ENCODE peak calls at places on chromosomes 7 and 10, in five cellular contexts. J, I, E, W and O are unnamed samples.

GRCh38 chr10:86333813-86334514 is 32.6 kb downstream of the GRID1 start:
- DNase-seq in J (no peak), I (no peak), E (no peak), W (no peak), O (no peak)

GRCh38 chr10:69329721-69330178 is 51.5 kb downstream of the HK1 start:
- DNase-seq in I (no peak), W (no peak), J (no peak), E (no peak), O (no peak)

GRCh38 chr7:130994378-130995115 is 260.5 kb upstream of the KLF14 start:
- DNase-seq in I (peak), E (peak), J (peak), W (peak), O (no peak)

GRCh38 chr10:26090032-26090431 is 126.5 kb upstream of the GAD2 start:
- DNase-seq in W (no peak), I (no peak), E (no peak), J (no peak), O (no peak)

GRCh38 chr7:157000741-157001653 is 9.5 kb downstream of the MNX1 start:
- DNase-seq in I (no peak), E (no peak), W (no peak), J (no peak), O (no peak)

GRCh38 chr10:23696476-23696875 is 257.6 kb downstream of the OTUD1 start:
- DNase-seq in W (no peak), E (peak), I (no peak), J (no peak), O (no peak)

GRCh38 chr7:100974021-100974420 is 4.7 kb downstream of the MUC12 start:
- DNase-seq in E (no peak), W (no peak), I (no peak), J (no peak), O (no peak)

GRCh38 chr10:14195455-14195854 is 135.3 kb downstream of the FRMD4A start:
- DNase-seq in E (no peak), W (no peak), I (no peak), J (no peak), O (no peak)

GRCh38 chr7:127783267-127783559 is 131.2 kb downstream of the SND1 start:
- DNase-seq in J (no peak), I (no peak), E (no peak), W (no peak), O (no peak)

GRCh38 chr10:52443419-52444388 is 129.6 kb downstream of the DKK1 start:
- DNase-seq in J (no peak), E (peak), W (peak), I (no peak), O (peak)

GRCh38 chr10:127410030-127410429 is 139.1 kb upstream of the NPS start:
- DNase-seq in W (no peak), E (no peak), J (no peak), I (no peak), O (no peak)

GRCh38 chr7:82339958-82340357 is 103.6 kb downstream of the CACNA2D1 start:
- DNase-seq in W (no peak), E (no peak), J (no peak), I (no peak), O (no peak)
- TF ChIP-seq CTCF in W (no peak), E (no peak), J (no peak), I (no peak), O (no peak)

GRCh38 chr7:44085549-44085948 is 3.2 kb upstream of the POLM start:
- DNase-seq in J (no peak), I (no peak), W (no peak), E (no peak), O (no peak)
- H3K4me3 ChIP-seq in J (no peak), I (no peak), W (no peak), E (no peak), O (no peak)

GRCh38 chr7:63043657-63044543 is 954.7 kb upstream of the ZNF722 start:
- DNase-seq in J (no peak), W (no peak), I (no peak), E (no peak), O (no peak)
- TF ChIP-seq CTCF in J (no peak), W (no peak), I (no peak), E (no peak), O (no peak)

DNA sequence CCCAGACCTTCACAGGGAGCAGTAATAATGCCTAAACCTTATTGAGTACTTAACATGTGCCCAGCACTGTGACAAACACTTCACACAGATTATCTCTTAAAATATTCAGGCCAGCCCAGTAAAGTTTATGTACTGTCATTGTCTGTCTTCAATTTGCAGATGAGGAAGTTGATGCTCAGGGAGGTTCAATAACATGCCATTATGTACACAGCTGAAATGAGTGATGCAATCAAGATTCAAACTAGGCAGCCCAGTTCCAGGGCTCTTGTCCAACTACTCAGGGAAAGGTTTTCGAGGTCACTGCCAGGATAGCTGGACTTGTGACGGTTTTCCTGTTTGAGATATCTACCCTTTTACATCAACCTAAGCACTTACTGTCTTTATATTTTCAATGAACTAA is 56.1 kb downstream of the AUTS2 start:
- DNase-seq in W (peak), E (peak), I (no peak), J (no peak), O (no peak)
- H3K4me3 ChIP-seq in W (no peak), E (no peak), I (no peak), J (no peak), O (no peak)

GRCh38 chr10:49471532-49471931 is 67.4 kb downstream of the ERCC6 start:
- DNase-seq in E (peak), W (no peak), I (no peak), J (no peak), O (no peak)

DNA sequence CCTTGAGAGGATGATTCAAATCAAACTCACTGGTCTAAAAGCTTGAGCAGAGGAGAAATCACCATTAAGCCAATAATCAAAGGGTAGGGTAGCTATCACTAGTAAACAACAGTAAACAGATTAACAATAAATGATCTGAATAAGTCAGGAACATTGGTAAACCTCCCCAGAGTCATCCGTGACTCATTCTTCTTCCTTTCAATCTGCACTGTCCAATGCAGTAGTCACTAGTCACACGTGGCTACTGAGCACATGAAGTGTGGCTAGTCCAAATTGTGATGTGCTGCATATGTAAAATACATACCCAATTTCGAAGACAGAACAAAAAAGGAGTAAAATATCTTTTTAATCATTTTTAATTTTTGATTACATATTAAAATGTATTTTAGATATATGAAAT is 64.0 kb downstream of the ERCC6 start:
- DNase-seq in I (no peak), E (peak), W (peak), J (no peak), O (no peak)
- TF ChIP-seq CTCF in I (no peak), E (no peak), W (no peak), J (no peak), O (no peak)

DNA sequence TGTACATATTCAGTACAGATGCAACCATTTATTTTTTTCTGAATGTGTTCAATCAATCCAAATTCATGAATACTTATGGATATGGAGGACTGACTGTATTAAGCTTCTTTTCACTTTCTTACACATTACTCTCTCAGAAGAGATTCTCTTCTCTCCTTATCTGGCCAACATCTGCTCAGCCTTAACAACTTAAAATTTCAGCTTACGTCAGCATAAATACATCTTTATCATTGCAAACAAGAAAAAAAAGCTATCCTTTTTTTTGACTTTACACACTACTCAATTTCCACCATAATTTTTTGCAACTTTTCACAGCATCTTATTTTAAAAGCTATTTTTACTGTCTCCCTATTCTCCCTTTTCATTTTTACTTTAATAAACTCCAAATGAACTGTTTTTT is 80.9 kb upstream of the POT1 start:
- DNase-seq in J (no peak), W (no peak), E (no peak), I (no peak), O (no peak)
- H3K4me3 ChIP-seq in J (no peak), W (no peak), E (no peak), I (no peak), O (no peak)

GRCh38 chr7:78175744-78176143 is 377.2 kb downstream of the PHTF2 start:
- DNase-seq in E (no peak), I (no peak), J (no peak), W (no peak), O (no peak)
- TF ChIP-seq CTCF in E (no peak), I (no peak), J (no peak), W (no peak), O (no peak)

GRCh38 chr7:117645456-117646181 is 165.8 kb downstream of the CFTR start:
- DNase-seq in W (peak), E (peak), I (no peak), J (no peak), O (no peak)

GRCh38 chr7:117652943-117653700 is 173.3 kb downstream of the CFTR start:
- DNase-seq in E (no peak), J (no peak), W (no peak), I (no peak), O (no peak)

DNA sequence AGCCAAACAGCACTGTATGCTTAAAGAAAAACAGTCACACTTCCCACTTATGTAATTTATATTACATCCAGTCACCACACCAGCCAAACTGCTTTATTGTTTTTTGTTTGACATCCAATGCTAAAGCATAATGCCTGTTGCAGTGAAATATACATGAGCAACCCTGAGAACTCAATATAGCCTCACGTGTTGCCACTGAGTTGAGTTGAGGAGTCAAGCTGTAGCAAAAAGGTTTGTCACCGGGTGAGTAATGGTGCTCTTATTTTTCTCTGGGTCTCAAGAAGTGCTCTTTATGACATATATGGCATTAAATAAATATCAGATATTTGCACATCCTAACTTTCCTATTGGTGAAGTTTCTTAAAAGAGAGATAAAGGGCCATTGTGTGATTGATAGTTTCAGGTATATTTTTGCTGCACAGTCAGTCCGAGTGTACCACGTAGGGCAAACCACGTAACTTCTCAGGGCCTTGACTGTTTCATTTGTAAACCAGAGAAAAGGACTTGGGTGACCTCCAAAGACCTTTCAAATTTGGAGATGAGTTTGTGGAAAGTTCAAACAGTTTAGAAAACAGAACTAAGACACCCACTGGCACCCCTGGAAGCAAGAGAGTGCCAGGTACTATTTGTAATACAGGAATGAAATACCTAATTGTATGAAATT is 168.5 kb downstream of the CFTR start:
- DNase-seq in I (no peak), W (no peak), J (no peak), E (peak), O (no peak)
- H3K4me3 ChIP-seq in I (no peak), W (no peak), J (no peak), E (no peak), O (no peak)

GRCh38 chr10:122640921-122641320 is 58.7 kb downstream of the C10orf120 start:
- DNase-seq in J (no peak), I (no peak), W (no peak), E (no peak), O (no peak)

GRCh38 chr10:122638106-122638505 is 61.5 kb downstream of the C10orf120 start:
- DNase-seq in E (no peak), I (no peak), J (no peak), W (no peak), O (no peak)

GRCh38 chr10:122639801-122640200 is 59.8 kb downstream of the C10orf120 start:
- DNase-seq in W (no peak), J (no peak), E (peak), I (no peak), O (no peak)

GRCh38 chr10:122636953-122637352 is 62.7 kb downstream of the C10orf120 start:
- DNase-seq in W (no peak), J (no peak), E (no peak), I (no peak), O (no peak)

DNA sequence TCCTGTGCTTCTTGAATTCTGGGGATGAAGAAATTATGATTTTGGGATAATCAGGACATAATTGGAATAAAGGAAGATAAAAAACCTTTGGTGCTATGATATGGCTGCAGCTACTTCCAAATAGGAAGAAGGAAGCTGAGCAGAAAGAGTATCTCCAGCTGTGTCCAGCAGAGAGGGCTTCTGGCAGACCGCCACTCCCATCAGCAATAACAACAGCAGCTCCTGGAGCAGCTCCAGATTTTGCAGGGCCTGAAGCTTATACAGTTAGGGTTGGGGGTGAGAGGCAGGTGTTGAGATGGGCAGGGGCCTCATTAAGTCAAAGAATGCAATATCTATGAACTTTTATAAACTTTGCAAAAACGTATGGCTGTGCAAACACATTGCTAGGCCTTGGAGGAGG is 62.3 kb downstream of the C10orf120 start:
- DNase-seq in I (peak), W (no peak), E (no peak), J (peak), O (no peak)
- TF ChIP-seq CTCF in I (no peak), W (no peak), E (no peak), J (no peak), O (no peak)

GRCh38 chr7:801940-802364 is 30.3 kb upstream of the SUN1 start:
- DNase-seq in I (peak), E (peak), J (peak), W (no peak), O (no peak)

GRCh38 chr7:802500-803242 is 29.6 kb upstream of the SUN1 start:
- DNase-seq in E (no peak), J (no peak), I (no peak), W (no peak), O (no peak)

GRCh38 chr7:803243-803635 is 29.0 kb upstream of the SUN1 start:
- DNase-seq in W (no peak), J (no peak), E (no peak), I (peak), O (no peak)

DNA sequence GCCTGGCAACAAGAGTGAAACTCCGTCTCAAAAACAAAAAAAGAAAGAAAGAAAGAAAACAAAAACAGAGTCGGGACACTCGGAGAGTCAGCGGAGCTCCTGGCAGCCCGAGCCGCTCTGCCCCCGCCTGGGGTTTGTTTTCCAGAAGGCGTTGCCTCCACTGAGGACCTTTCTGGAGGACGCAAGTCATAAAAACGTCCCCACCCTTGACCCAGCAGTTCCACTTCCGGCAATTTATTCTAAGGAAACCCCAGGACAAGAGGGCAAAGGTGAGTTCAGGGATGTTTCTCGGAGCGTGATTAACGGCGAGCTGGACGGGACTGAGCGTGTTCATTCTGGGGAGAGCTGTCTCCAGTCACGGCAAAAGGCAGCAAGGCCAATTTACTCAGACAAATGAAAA is 27.0 kb upstream of the SUN1 start:
- DNase-seq in J (peak), I (peak), E (no peak), W (no peak), O (no peak)
- H3K4me3 ChIP-seq in J (no peak), I (no peak), E (no peak), W (peak), O (no peak)